ENCODE peak calls at places on chromosomes 6 and 20, in four cellular contexts. O is uterus, Z is A549, B is heart left ventricle. Q is an unnamed sample.

GRCh38 chr20:63828124-63828523 is 2.9 kb downstream of the ZBTB46 start:
- DNase-seq in O (no peak), Z (no peak), B (no peak), Q (no peak)

GRCh38 chr20:37406010-37406998 is 60.4 kb downstream of the SRC start:
- DNase-seq in O (no peak), Z (peak; percentile 59), B (no peak), Q (peak; percentile 75)

GRCh38 chr6:110953633-110954303 is 4.7 kb upstream of the GTF3C6 start:
- DNase-seq in O (no peak), Z (no peak), B (no peak), Q (no peak)

GRCh38 chr20:53422039-53422438 is 171.6 kb downstream of the ZNF217 start:
- DNase-seq in O (no peak), Z (no peak), B (no peak), Q (no peak)

GRCh38 chr20:33362898-33363297 is 38.4 kb downstream of the CDK5RAP1 start:
- DNase-seq in O (no peak), Z (no peak), B (no peak), Q (no peak)

GRCh38 chr6:136793348-136793747 is 1.1 kb upstream of the MAP3K5 start:
- DNase-seq in O (no peak), Z (no peak), B (no peak), Q (no peak)

GRCh38 chr20:34268851-34269668 is 27.8 kb downstream of the ASIP start:
- DNase-seq in O (peak; percentile 24), Z (no peak), B (peak; percentile 30), Q (no peak)

GRCh38 chr20:17533396-17533795 is 2.2 kb upstream of the BFSP1 start:
- DNase-seq in O (no peak), Z (peak; percentile 88), B (no peak), Q (no peak)

GRCh38 chr20:58864346-58864745 is 11.8 kb downstream of the GNAS start:
- DNase-seq in O (no peak), Z (no peak), B (no peak), Q (no peak)

GRCh38 chr6:75207211-75207984 is 1.5 kb upstream of the COL12A1 start:
- DNase-seq in O (peak; percentile 31), Z (no peak), B (peak; percentile 37), Q (no peak)

GRCh38 chr6:156589281-156589680 is 187.9 kb upstream of the ARID1B start:
- DNase-seq in O (no peak), Z (no peak), B (no peak), Q (no peak)

GRCh38 chr6:157096105-157096504 is 227.2 kb downstream of the TMEM242 start:
- DNase-seq in O (no peak), Z (no peak), B (no peak), Q (no peak)

GRCh38 chr20:41654884-41655283 is 36.7 kb upstream of the CHD6 start:
- DNase-seq in O (no peak), Z (no peak), B (no peak), Q (no peak)

GRCh38 chr6:16761469-16762264 is 407 bp upstream of the ATXN1 start:
- DNase-seq in O (peak; percentile 92), Z (peak; percentile 61), B (peak; percentile 89), Q (peak; percentile 68)
- TF ChIP-seq POLR2A in O (peak; percentile 57), Z (no peak), B (no peak), Q (no peak)

GRCh38 chr6:118651282-118652050 is at the start of gene CEP85L:
- DNase-seq in O (peak; percentile 89), Z (peak; percentile 65), B (peak; percentile 93), Q (peak; percentile 70)
- TF ChIP-seq POLR2A in O (peak; percentile 93), Z (peak; percentile 28), B (peak; percentile 38), Q (peak; percentile 77)

DNA sequence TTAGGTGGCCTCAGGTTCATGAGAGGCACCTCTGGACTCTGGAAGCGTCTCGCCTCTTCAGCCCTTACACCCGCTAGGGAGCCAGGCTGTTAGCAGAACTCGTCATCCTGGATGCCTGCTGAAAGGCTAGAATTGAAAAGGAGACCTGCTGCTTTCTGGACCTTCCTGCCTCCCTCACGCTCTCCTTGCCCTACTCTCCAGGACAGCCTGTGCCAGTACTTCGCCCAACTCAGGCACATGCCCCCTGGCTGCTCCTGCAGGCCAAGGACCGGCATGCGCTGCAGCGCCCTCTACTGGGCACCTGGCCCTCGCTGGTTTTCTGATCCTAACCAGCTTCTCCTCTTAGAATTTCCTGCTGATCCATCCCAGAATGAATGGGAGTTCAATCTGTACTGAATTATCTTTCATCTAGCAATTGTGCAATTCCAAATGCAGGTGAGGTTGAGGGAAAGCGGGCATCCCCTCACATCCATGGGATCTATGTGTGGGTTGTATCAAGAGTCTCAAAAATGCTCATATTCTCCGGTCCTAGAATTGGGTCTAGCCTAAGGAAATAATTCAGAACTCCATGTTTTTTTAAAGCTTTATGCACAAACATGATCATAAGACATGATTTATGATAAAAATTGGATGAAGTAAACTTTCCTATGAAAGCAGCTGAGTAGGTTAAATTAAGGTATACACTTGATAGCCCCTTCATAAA is 78.0 kb downstream of the PTPN1 start:
- DNase-seq in O (peak; percentile 67), Z (peak; percentile 90), B (peak; percentile 63), Q (peak; percentile 81)
- TF ChIP-seq POLR2A in O (no peak), Z (no peak), B (no peak), Q (no peak)

GRCh38 chr6:31837612-31838553 is 10.3 kb downstream of the HSPA1B start:
- DNase-seq in O (no peak), Z (no peak), B (no peak), Q (no peak)
- TF ChIP-seq POLR2A in O (no peak), Z (no peak), B (no peak), Q (no peak)

DNA sequence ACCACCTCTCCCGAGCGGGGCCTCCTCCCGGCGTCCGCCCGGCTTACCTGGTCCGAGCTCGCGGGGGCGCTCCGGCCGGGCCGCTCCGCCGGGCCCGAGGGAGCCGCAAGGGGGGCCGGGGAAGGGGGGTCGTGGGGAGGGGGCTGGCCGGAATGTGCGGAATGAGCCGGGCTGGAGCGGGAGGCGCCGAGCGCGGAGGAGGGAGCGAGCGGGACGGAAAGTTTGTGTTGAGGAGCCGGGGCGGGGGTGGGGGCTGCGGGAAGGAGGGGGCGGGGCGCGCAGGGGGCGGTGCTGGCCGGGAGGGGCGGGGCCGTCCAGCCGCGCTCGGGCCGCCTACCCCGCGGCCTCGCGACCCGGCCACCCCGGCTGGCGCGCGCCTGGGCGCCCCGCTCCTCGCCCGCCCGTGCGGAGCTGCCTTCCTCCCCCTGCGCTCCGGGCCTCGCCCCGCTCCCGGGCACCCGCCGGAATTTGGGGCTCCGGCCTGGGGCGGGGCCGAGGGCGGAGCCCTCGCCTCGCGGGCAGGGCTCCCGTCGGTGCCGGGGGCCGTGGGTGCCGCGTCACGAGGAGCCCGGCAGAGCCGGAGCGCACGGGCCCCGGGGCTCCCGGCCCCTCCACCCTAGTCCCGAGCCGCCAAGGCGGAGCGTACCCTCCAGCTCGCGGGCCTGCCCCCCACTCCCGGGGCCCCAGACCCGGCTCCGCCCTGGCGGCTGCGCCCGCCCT is at the start of gene TEAD3:
- DNase-seq in O (peak; percentile 78), Z (peak; percentile 63), B (peak; percentile 70), Q (peak; percentile 86)
- TF ChIP-seq POLR2A in O (peak; percentile 87), Z (peak; percentile 20), B (no peak), Q (peak; percentile 5)

GRCh38 chr20:36196676-36197075 is 39.6 kb upstream of the AAR2 start:
- DNase-seq in O (no peak), Z (no peak), B (no peak), Q (no peak)
- TF ChIP-seq POLR2A in O (no peak), Z (no peak), B (no peak), Q (no peak)